ENCODE peak calls at places on chromosomes 1 and 21, in five cellular contexts. S is CD8-positive, alpha-beta T cell; Q is ovary; G is transverse colon; F is A673. V is an unnamed sample.

GRCh38 chr1:2528016-2528415 is 1.6 kb upstream of the PANK4 start:
- DNase-seq in S (no peak), Q (no peak), G (no peak), F (no peak), V (peak; percentile 88)

GRCh38 chr21:39088831-39089380 is 94.3 kb downstream of the PSMG1 start:
- DNase-seq in S (no peak), Q (no peak), G (no peak), F (no peak), V (peak; percentile 56)

GRCh38 chr1:23980725-23981063 is 567 bp upstream of the SRSF10 start:
- DNase-seq in S (peak; percentile 16), Q (peak; percentile 38), G (peak; percentile 21), F (no peak), V (no peak)

GRCh38 chr1:168261390-168261789 is 19.3 kb upstream of the TBX19 start:
- DNase-seq in S (no peak), Q (no peak), G (no peak), F (no peak), V (no peak)

GRCh38 chr21:45030637-45031218 is 43.7 kb upstream of the ADARB1 start:
- DNase-seq in S (no peak), Q (no peak), G (no peak), F (no peak), V (peak; percentile 56)

GRCh38 chr1:223417444-223417843 is 24.2 kb downstream of the CCDC185 start:
- DNase-seq in S (no peak), Q (no peak), G (no peak), F (no peak), V (no peak)

GRCh38 chr1:221762121-221762520 is 20.2 kb upstream of the DUSP10 start:
- DNase-seq in S (no peak), Q (no peak), G (no peak), F (no peak), V (no peak)

GRCh38 chr1:37734629-37735591 is 30.0 kb downstream of the EPHA10 start:
- DNase-seq in S (no peak), Q (no peak), G (peak; percentile 90), F (no peak), V (no peak)

GRCh38 chr21:38472709-38473108 is 25.6 kb downstream of the ERG start:
- DNase-seq in S (no peak), Q (no peak), G (no peak), F (no peak), V (peak; percentile 27)

GRCh38 chr21:38817371-38818335 is 11.9 kb downstream of the ETS2 start:
- DNase-seq in S (no peak), Q (no peak), G (peak; percentile 47), F (no peak), V (no peak)

GRCh38 chr1:92848201-92848600 is 16.4 kb downstream of the RPL5 start:
- DNase-seq in S (no peak), Q (no peak), G (no peak), F (no peak), V (no peak)

GRCh38 chr1:172144445-172145060 is 275.9 kb upstream of the C1orf105 start:
- DNase-seq in S (no peak), Q (peak; percentile 91), G (peak; percentile 61), F (peak; percentile 99), V (peak; percentile 87)

GRCh38 chr1:31801450-31801849 is 14.4 kb downstream of the SPOCD1 start:
- DNase-seq in S (no peak), Q (no peak), G (no peak), F (no peak), V (no peak)

GRCh38 chr1:228373004-228373680 is 33.5 kb downstream of the TRIM11 start:
- DNase-seq in S (no peak), Q (peak; percentile 5), G (no peak), F (no peak), V (peak; percentile 27)

GRCh38 chr1:66996018-66996682 is 57.8 kb downstream of the SLC35D1 start:
- DNase-seq in S (peak; percentile 40), Q (peak; percentile 66), G (peak; percentile 58), F (peak; percentile 81), V (peak; percentile 38)

GRCh38 chr1:82625562-82625961 is 824.8 kb downstream of the ADGRL2 start:
- DNase-seq in S (no peak), Q (no peak), G (no peak), F (no peak), V (no peak)

GRCh38 chr1:168092566-168093355 is 44.0 kb downstream of the GPR161 start:
- DNase-seq in S (no peak), Q (no peak), G (no peak), F (no peak), V (no peak)

GRCh38 chr1:63073530-63074306 is 248.6 kb upstream of the FOXD3 start:
- DNase-seq in S (no peak), Q (no peak), G (no peak), F (peak; percentile 31), V (no peak)

GRCh38 chr1:7334475-7335035 is 436.5 kb upstream of the VAMP3 start:
- DNase-seq in S (no peak), Q (no peak), G (peak; percentile 62), F (peak; percentile 85), V (peak; percentile 47)

GRCh38 chr1:9651565-9652378 is at the start of gene PIK3CD:
- DNase-seq in S (peak; percentile 21), Q (no peak), G (no peak), F (peak; percentile 56), V (no peak)

GRCh38 chr1:52955129-52955970 is 28.3 kb downstream of the SCP2 start:
- DNase-seq in S (no peak), Q (no peak), G (no peak), F (peak; percentile 94), V (no peak)

GRCh38 chr1:6645022-6645421 is 20.4 kb downstream of the THAP3 start:
- DNase-seq in S (no peak), Q (no peak), G (no peak), F (no peak), V (no peak)

GRCh38 chr1:5563861-5564577 is 428.2 kb downstream of the NPHP4 start:
- DNase-seq in S (no peak), Q (no peak), G (no peak), F (no peak), V (no peak)

GRCh38 chr1:47755368-47755990 is 241.7 kb downstream of the TRABD2B start:
- DNase-seq in S (peak; percentile 31), Q (no peak), G (peak; percentile 63), F (peak; percentile 9), V (no peak)

GRCh38 chr1:22503721-22504410 is 52.2 kb downstream of the ZBTB40 start:
- DNase-seq in S (no peak), Q (no peak), G (no peak), F (no peak), V (no peak)

GRCh38 chr1:180611016-180611930 is 20.5 kb upstream of the XPR1 start:
- DNase-seq in S (no peak), Q (no peak), G (no peak), F (no peak), V (peak; percentile 48)

GRCh38 chr21:45019076-45019886 is 55.1 kb upstream of the ADARB1 start:
- DNase-seq in S (no peak), Q (peak; percentile 24), G (peak; percentile 8), F (peak; percentile 58), V (peak; percentile 64)

GRCh38 chr1:44849575-44850132 is 6.6 kb upstream of the PTCH2 start:
- DNase-seq in S (no peak), Q (no peak), G (no peak), F (no peak), V (no peak)

GRCh38 chr1:164559342-164560070 is 522 bp downstream of the PBX1 start:
- DNase-seq in S (no peak), Q (peak; percentile 48), G (peak; percentile 28), F (peak; percentile 55), V (no peak)

GRCh38 chr1:77639056-77639455 is 43.4 kb downstream of the ZZZ3 start:
- DNase-seq in S (no peak), Q (no peak), G (no peak), F (no peak), V (no peak)

GRCh38 chr1:19074361-19074901 is 118.0 kb upstream of the IFFO2 start:
- DNase-seq in S (peak; percentile 47), Q (no peak), G (no peak), F (no peak), V (no peak)
- H3K27ac ChIP-seq in S (peak overlapping the region; percentile 33), Q (no peak overlapping the region), G (peak overlapping the region; percentile 60), F (no peak overlapping the region), V (no peak overlapping the region)

GRCh38 chr1:192512426-192513125 is 63.0 kb upstream of the RGS1 start:
- DNase-seq in S (no peak), Q (no peak), G (peak; percentile 16), F (peak; percentile 92), V (peak; percentile 24)
- H3K27ac ChIP-seq in S (no peak overlapping the region), Q (no peak overlapping the region), G (peak overlapping the region; percentile 48), F (peak overlapping the region; percentile 96), V (no peak overlapping the region)

GRCh38 chr1:112502827-112503226 is 5.9 kb upstream of the WNT2B start:
- DNase-seq in S (no peak), Q (no peak), G (no peak), F (peak; percentile 60), V (no peak)
- H3K27ac ChIP-seq in S (no peak overlapping the region), Q (no peak overlapping the region), G (peak overlapping the region; percentile 54), F (no peak overlapping the region), V (no peak overlapping the region)

GRCh38 chr1:73516458-73516857 is 681.5 kb downstream of the LRRIQ3 start:
- DNase-seq in S (no peak), Q (no peak), G (no peak), F (no peak), V (no peak)
- H3K27ac ChIP-seq in S (no peak overlapping the region), Q (no peak overlapping the region), G (no peak overlapping the region), F (no peak overlapping the region), V (no peak overlapping the region)

GRCh38 chr1:175278729-175279128 is 86.2 kb upstream of the KIAA0040 start:
- DNase-seq in S (no peak), Q (no peak), G (no peak), F (no peak), V (no peak)
- H3K27ac ChIP-seq in S (no peak overlapping the region), Q (no peak overlapping the region), G (no peak overlapping the region), F (no peak overlapping the region), V (no peak overlapping the region)

DNA sequence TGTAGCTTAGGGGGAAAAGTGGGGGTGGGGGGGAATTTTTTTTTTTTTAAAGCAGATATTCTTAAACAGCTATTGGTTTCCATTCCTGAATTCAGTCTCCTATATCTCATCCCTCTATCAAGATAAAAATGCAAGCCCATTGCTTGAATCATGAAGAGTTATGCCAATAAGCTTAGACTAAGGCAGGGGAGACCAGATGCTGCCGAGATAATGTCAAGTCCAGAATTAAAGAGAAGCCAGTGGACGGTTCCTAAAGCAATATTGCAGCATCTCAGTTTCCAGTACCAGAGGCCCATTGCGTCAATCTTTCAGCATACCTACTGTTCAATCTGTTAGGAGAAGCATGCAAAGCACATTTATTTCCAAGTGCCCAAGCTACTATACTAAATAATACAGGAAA is 309.4 kb downstream of the BARHL2 start:
- DNase-seq in S (no peak), Q (no peak), G (no peak), F (no peak), V (no peak)
- H3K27ac ChIP-seq in S (no peak overlapping the region), Q (no peak overlapping the region), G (no peak overlapping the region), F (no peak overlapping the region), V (no peak overlapping the region)